ENCODE peak calls at places on chromosomes 1 and 21, in eight cellular contexts. J is Right ventricle myocardium superior; F is activated CD4-positive, alpha-beta memory T cell treated with anti-CD3 and anti-CD28 coated beads, Interleukin-2, amount 10 ng/mL, durations not matched to agents 7 days and 5 days; B is T-helper 2 cell; K is NCI-H345; P is HTR-8/SVneo; W is activated CD4-positive, alpha-beta T cell treated with anti-CD3 and anti-CD28 coated beads, Interleukin-2, amount 50 U/mL, for 24 hours; V is naive thymus-derived CD4-positive, alpha-beta T cell. S is an unnamed sample.

GRCh38 chr1:223631367-223631977 is 34.0 kb downstream of the CAPN8 start:
- DNase-seq in J (no peak), F (no peak), B (no peak), K (peak; percentile 33), P (no peak), W (no peak), V (no peak), S (no peak)

GRCh38 chr21:33984021-33984481 is 68.4 kb upstream of the ATP5PO start:
- DNase-seq in J (no peak), F (no peak), B (no peak), K (no peak), P (no peak), W (no peak), V (no peak), S (no peak)

GRCh38 chr1:100147875-100148274 is 14.9 kb downstream of the TRMT13 start:
- DNase-seq in J (no peak), F (no peak), B (no peak), K (no peak), P (no peak), W (no peak), V (no peak), S (no peak)

GRCh38 chr21:45504021-45504515 is 38.2 kb downstream of the SLC19A1 start:
- DNase-seq in J (peak; percentile 16), F (no peak), B (no peak), K (no peak), P (no peak), W (no peak), V (no peak), S (no peak)

GRCh38 chr1:72397786-72398185 is 115.4 kb upstream of the NEGR1 start:
- DNase-seq in J (no peak), F (no peak), B (no peak), K (peak; percentile 30), P (no peak), W (no peak), V (no peak), S (no peak)

GRCh38 chr1:51924455-51924854 is 45.9 kb upstream of the NRDC start:
- DNase-seq in J (no peak), F (peak; percentile 17), B (no peak), K (no peak), P (peak; percentile 35), W (no peak), V (no peak), S (no peak)

GRCh38 chr1:233897325-233898162 is 6.9 kb upstream of the SLC35F3 start:
- DNase-seq in J (no peak), F (no peak), B (no peak), K (no peak), P (no peak), W (no peak), V (no peak), S (no peak)

GRCh38 chr1:184605941-184606340 is 148.7 kb downstream of the EDEM3 start:
- DNase-seq in J (no peak), F (no peak), B (no peak), K (no peak), P (no peak), W (no peak), V (no peak), S (no peak)

GRCh38 chr1:175792126-175792525 is 48.7 kb upstream of the TNR start:
- DNase-seq in J (no peak), F (no peak), B (no peak), K (peak; percentile 40), P (no peak), W (no peak), V (no peak), S (no peak)

GRCh38 chr1:185824106-185824505 is 89.9 kb downstream of the HMCN1 start:
- DNase-seq in J (no peak), F (no peak), B (no peak), K (no peak), P (no peak), W (no peak), V (no peak), S (no peak)

GRCh38 chr1:24373710-24374109 is 39.9 kb downstream of the STPG1 start:
- DNase-seq in J (no peak), F (no peak), B (no peak), K (no peak), P (no peak), W (no peak), V (no peak), S (no peak)

GRCh38 chr1:33410091-33410701 is 20.7 kb downstream of the PHC2 start:
- DNase-seq in J (no peak), F (no peak), B (no peak), K (no peak), P (no peak), W (no peak), V (no peak), S (no peak)

GRCh38 chr1:55823521-55824296 is 608.5 kb upstream of the USP24 start:
- DNase-seq in J (no peak), F (no peak), B (no peak), K (no peak), P (no peak), W (no peak), V (no peak), S (no peak)